ENCODE peak calls at places on chromosomes 12 and 14, in seven cellular contexts. One of them, this sample, is unnamed.

GRCh38 chr12:29316772-29317171 is 64.2 kb downstream of the ERGIC2 start:
- DNase-seq in CD4-positive, CD25-positive, alpha-beta regulatory T cell: no peak
- DNase-seq in GM23248: peak; percentile 74
- DNase-seq in pancreas: peak; percentile 16
- DNase-seq in right atrium auricular region: no peak
- DNase-seq in foreskin keratinocyte: no peak
- DNase-seq in GM23338: peak; percentile 52
- DNase-seq in this sample: peak; percentile 17

GRCh38 chr12:5262885-5263284 is 169.0 kb upstream of the NTF3 start:
- DNase-seq in GM23338: no peak
- DNase-seq in GM23248: no peak
- DNase-seq in right atrium auricular region: no peak
- DNase-seq in pancreas: no peak
- DNase-seq in foreskin keratinocyte: no peak
- DNase-seq in CD4-positive, CD25-positive, alpha-beta regulatory T cell: no peak
- DNase-seq in this sample: no peak

GRCh38 chr12:99005601-99006000 is 360.5 kb downstream of the APAF1 start:
- DNase-seq in foreskin keratinocyte: no peak
- DNase-seq in GM23338: no peak
- DNase-seq in GM23248: peak; percentile 3
- DNase-seq in right atrium auricular region: no peak
- DNase-seq in pancreas: no peak
- DNase-seq in CD4-positive, CD25-positive, alpha-beta regulatory T cell: no peak
- DNase-seq in this sample: no peak

GRCh38 chr12:122059203-122059960 is 19.2 kb upstream of the MLXIP start:
- DNase-seq in CD4-positive, CD25-positive, alpha-beta regulatory T cell: no peak
- DNase-seq in GM23248: no peak
- DNase-seq in GM23338: no peak
- DNase-seq in foreskin keratinocyte: no peak
- DNase-seq in right atrium auricular region: no peak
- DNase-seq in pancreas: no peak
- DNase-seq in this sample: no peak

GRCh38 chr12:26976687-26977086 is 37.5 kb downstream of the TM7SF3 start:
- DNase-seq in foreskin keratinocyte: peak; percentile 1
- DNase-seq in GM23338: no peak
- DNase-seq in pancreas: no peak
- DNase-seq in GM23248: no peak
- DNase-seq in right atrium auricular region: no peak
- DNase-seq in CD4-positive, CD25-positive, alpha-beta regulatory T cell: no peak
- DNase-seq in this sample: no peak

GRCh38 chr12:10384191-10384590 is 5.7 kb downstream of the KLRK1 start:
- DNase-seq in CD4-positive, CD25-positive, alpha-beta regulatory T cell: no peak
- DNase-seq in pancreas: no peak
- DNase-seq in foreskin keratinocyte: no peak
- DNase-seq in GM23248: no peak
- DNase-seq in right atrium auricular region: no peak
- DNase-seq in GM23338: no peak
- DNase-seq in this sample: no peak

GRCh38 chr12:122366685-122367475 is 55.6 kb downstream of the CLIP1 start:
- DNase-seq in foreskin keratinocyte: peak; percentile 84
- DNase-seq in GM23338: peak; percentile 84
- DNase-seq in GM23248: peak; percentile 98
- DNase-seq in pancreas: no peak
- DNase-seq in right atrium auricular region: peak; percentile 63
- DNase-seq in CD4-positive, CD25-positive, alpha-beta regulatory T cell: no peak
- DNase-seq in this sample: peak; percentile 68

GRCh38 chr12:19273482-19274330 is 144.2 kb downstream of the PLEKHA5 start:
- DNase-seq in CD4-positive, CD25-positive, alpha-beta regulatory T cell: peak; percentile 26
- DNase-seq in right atrium auricular region: peak; percentile 85
- DNase-seq in pancreas: peak; percentile 64
- DNase-seq in foreskin keratinocyte: peak; percentile 86
- DNase-seq in GM23248: peak; percentile 93
- DNase-seq in GM23338: no peak
- DNase-seq in this sample: no peak

GRCh38 chr12:131279281-131279921 is 325.7 kb downstream of the ADGRD1 start:
- DNase-seq in foreskin keratinocyte: no peak
- DNase-seq in right atrium auricular region: no peak
- DNase-seq in GM23338: no peak
- DNase-seq in pancreas: peak; percentile 8
- DNase-seq in CD4-positive, CD25-positive, alpha-beta regulatory T cell: no peak
- DNase-seq in GM23248: no peak
- DNase-seq in this sample: peak; percentile 12

GRCh38 chr14:77730976-77731497 is 23.1 kb downstream of the SLIRP start:
- DNase-seq in GM23248: peak; percentile 32
- DNase-seq in CD4-positive, CD25-positive, alpha-beta regulatory T cell: no peak
- DNase-seq in foreskin keratinocyte: no peak
- DNase-seq in GM23338: no peak
- DNase-seq in pancreas: no peak
- DNase-seq in right atrium auricular region: no peak
- DNase-seq in this sample: no peak

GRCh38 chr12:122078141-122079037 is at the start of gene MLXIP:
- DNase-seq in right atrium auricular region: peak; percentile 95
- DNase-seq in GM23338: peak; percentile 97
- DNase-seq in CD4-positive, CD25-positive, alpha-beta regulatory T cell: peak; percentile 91
- DNase-seq in GM23248: peak; percentile 98
- DNase-seq in foreskin keratinocyte: peak; percentile 63
- DNase-seq in pancreas: peak; percentile 93
- DNase-seq in this sample: peak; percentile 95

GRCh38 chr14:51182166-51182565 is 57.9 kb upstream of the TMX1 start:
- DNase-seq in GM23248: peak; percentile 84
- DNase-seq in CD4-positive, CD25-positive, alpha-beta regulatory T cell: no peak
- DNase-seq in pancreas: no peak
- DNase-seq in foreskin keratinocyte: peak; percentile 38
- DNase-seq in GM23338: no peak
- DNase-seq in right atrium auricular region: no peak
- DNase-seq in this sample: no peak

GRCh38 chr12:63844391-63845341 is at the start of gene SRGAP1:
- DNase-seq in CD4-positive, CD25-positive, alpha-beta regulatory T cell: peak; percentile 5
- DNase-seq in pancreas: peak; percentile 69
- DNase-seq in right atrium auricular region: peak; percentile 75
- DNase-seq in foreskin keratinocyte: no peak
- DNase-seq in GM23248: peak; percentile 83
- DNase-seq in GM23338: peak; percentile 63
- DNase-seq in this sample: peak; percentile 51

GRCh38 chr12:38417101-38417500 is 100.5 kb downstream of the ALG10B start:
- DNase-seq in foreskin keratinocyte: no peak
- DNase-seq in GM23338: no peak
- DNase-seq in right atrium auricular region: no peak
- DNase-seq in pancreas: no peak
- DNase-seq in GM23248: no peak
- DNase-seq in CD4-positive, CD25-positive, alpha-beta regulatory T cell: no peak
- DNase-seq in this sample: no peak

GRCh38 chr12:111182391-111182790 is 186.5 kb downstream of the PHETA1 start:
- DNase-seq in GM23248: no peak
- DNase-seq in GM23338: no peak
- DNase-seq in foreskin keratinocyte: no peak
- DNase-seq in right atrium auricular region: no peak
- DNase-seq in CD4-positive, CD25-positive, alpha-beta regulatory T cell: no peak
- DNase-seq in pancreas: no peak
- DNase-seq in this sample: no peak

GRCh38 chr14:102848830-102849521 is 71.7 kb downstream of the TRAF3 start:
- DNase-seq in right atrium auricular region: no peak
- DNase-seq in GM23248: no peak
- DNase-seq in pancreas: peak; percentile 34
- DNase-seq in GM23338: no peak
- DNase-seq in foreskin keratinocyte: no peak
- DNase-seq in CD4-positive, CD25-positive, alpha-beta regulatory T cell: no peak
- DNase-seq in this sample: no peak

GRCh38 chr12:113512568-113512967 is 40.9 kb upstream of the LHX5 start:
- DNase-seq in CD4-positive, CD25-positive, alpha-beta regulatory T cell: no peak
- DNase-seq in foreskin keratinocyte: no peak
- DNase-seq in GM23338: no peak
- DNase-seq in pancreas: no peak
- DNase-seq in right atrium auricular region: no peak
- DNase-seq in GM23248: no peak
- DNase-seq in this sample: no peak

GRCh38 chr14:92524603-92525185 is 11.1 kb downstream of the RIN3 start:
- DNase-seq in pancreas: no peak
- DNase-seq in GM23248: no peak
- DNase-seq in foreskin keratinocyte: no peak
- DNase-seq in CD4-positive, CD25-positive, alpha-beta regulatory T cell: no peak
- DNase-seq in right atrium auricular region: no peak
- DNase-seq in GM23338: no peak
- DNase-seq in this sample: no peak

GRCh38 chr12:122006186-122006926 is 15.3 kb upstream of the BCL7A start:
- DNase-seq in right atrium auricular region: no peak
- DNase-seq in GM23248: no peak
- DNase-seq in pancreas: no peak
- DNase-seq in foreskin keratinocyte: no peak
- DNase-seq in CD4-positive, CD25-positive, alpha-beta regulatory T cell: peak; percentile 56
- DNase-seq in GM23338: no peak
- DNase-seq in this sample: no peak

GRCh38 chr14:21917699-21918436 is 244.2 kb upstream of the OR4E1 start:
- DNase-seq in GM23248: peak; percentile 67
- DNase-seq in right atrium auricular region: no peak
- DNase-seq in pancreas: peak; percentile 20
- DNase-seq in foreskin keratinocyte: peak; percentile 25
- DNase-seq in CD4-positive, CD25-positive, alpha-beta regulatory T cell: peak; percentile 85
- DNase-seq in GM23338: peak; percentile 83
- DNase-seq in this sample: peak; percentile 42

GRCh38 chr12:42129595-42130204 is 15.0 kb downstream of the GXYLT1 start:
- DNase-seq in GM23338: peak; percentile 79
- DNase-seq in right atrium auricular region: no peak
- DNase-seq in GM23248: peak; percentile 83
- DNase-seq in CD4-positive, CD25-positive, alpha-beta regulatory T cell: peak; percentile 38
- DNase-seq in pancreas: no peak
- DNase-seq in foreskin keratinocyte: peak; percentile 37
- DNase-seq in this sample: peak; percentile 63

GRCh38 chr12:93925585-93925984 is 222.8 kb upstream of the PLXNC1 start:
- DNase-seq in CD4-positive, CD25-positive, alpha-beta regulatory T cell: no peak
- DNase-seq in GM23338: no peak
- DNase-seq in GM23248: no peak
- DNase-seq in pancreas: no peak
- DNase-seq in foreskin keratinocyte: no peak
- DNase-seq in right atrium auricular region: no peak
- DNase-seq in this sample: no peak

GRCh38 chr12:52975204-52975603 is 26.3 kb downstream of the KRT18 start:
- DNase-seq in GM23248: peak; percentile 45
- DNase-seq in right atrium auricular region: no peak
- DNase-seq in CD4-positive, CD25-positive, alpha-beta regulatory T cell: no peak
- DNase-seq in GM23338: no peak
- DNase-seq in foreskin keratinocyte: no peak
- DNase-seq in pancreas: no peak
- DNase-seq in this sample: no peak

GRCh38 chr12:55742719-55743130 is at the start of gene GDF11:
- DNase-seq in CD4-positive, CD25-positive, alpha-beta regulatory T cell: peak; percentile 72
- DNase-seq in GM23248: peak; percentile 90
- DNase-seq in foreskin keratinocyte: no peak
- DNase-seq in right atrium auricular region: peak; percentile 87
- DNase-seq in pancreas: peak; percentile 62
- DNase-seq in GM23338: peak; percentile 91
- DNase-seq in this sample: peak; percentile 84

GRCh38 chr14:103539056-103539825 is 10.2 kb downstream of the TRMT61A start:
- DNase-seq in pancreas: no peak
- DNase-seq in foreskin keratinocyte: no peak
- DNase-seq in CD4-positive, CD25-positive, alpha-beta regulatory T cell: no peak
- DNase-seq in GM23338: no peak
- DNase-seq in right atrium auricular region: no peak
- DNase-seq in GM23248: no peak
- DNase-seq in this sample: no peak

GRCh38 chr14:76067536-76067935 is 82.0 kb downstream of the IFT43 start:
- DNase-seq in CD4-positive, CD25-positive, alpha-beta regulatory T cell: no peak
- DNase-seq in right atrium auricular region: no peak
- DNase-seq in foreskin keratinocyte: no peak
- DNase-seq in pancreas: no peak
- DNase-seq in GM23338: no peak
- DNase-seq in GM23248: no peak
- DNase-seq in this sample: no peak

GRCh38 chr14:30928462-30928861 is 54.1 kb downstream of the COCH start:
- DNase-seq in right atrium auricular region: no peak
- DNase-seq in CD4-positive, CD25-positive, alpha-beta regulatory T cell: no peak
- DNase-seq in foreskin keratinocyte: no peak
- DNase-seq in pancreas: no peak
- DNase-seq in GM23338: no peak
- DNase-seq in GM23248: peak; percentile 23
- DNase-seq in this sample: no peak

GRCh38 chr12:22275847-22276246 is 58.7 kb downstream of the ST8SIA1 start:
- DNase-seq in foreskin keratinocyte: peak; percentile 97
- DNase-seq in pancreas: peak; percentile 41
- DNase-seq in CD4-positive, CD25-positive, alpha-beta regulatory T cell: no peak
- DNase-seq in GM23338: no peak
- DNase-seq in right atrium auricular region: peak; percentile 94
- DNase-seq in GM23248: peak; percentile 98
- DNase-seq in this sample: peak; percentile 59

GRCh38 chr12:124456652-124457152 is 110.7 kb downstream of the NCOR2 start:
- DNase-seq in pancreas: no peak
- DNase-seq in CD4-positive, CD25-positive, alpha-beta regulatory T cell: peak; percentile 72
- DNase-seq in GM23338: no peak
- DNase-seq in foreskin keratinocyte: no peak
- DNase-seq in right atrium auricular region: no peak
- DNase-seq in GM23248: no peak
- DNase-seq in this sample: no peak

GRCh38 chr12:59698599-59698998 is 102.8 kb downstream of the SLC16A7 start:
- DNase-seq in right atrium auricular region: no peak
- DNase-seq in CD4-positive, CD25-positive, alpha-beta regulatory T cell: no peak
- DNase-seq in GM23338: no peak
- DNase-seq in pancreas: no peak
- DNase-seq in GM23248: peak; percentile 91
- DNase-seq in foreskin keratinocyte: peak; percentile 20
- DNase-seq in this sample: no peak

GRCh38 chr14:54577494-54577893 is 10.6 kb downstream of the SAMD4A start:
- DNase-seq in foreskin keratinocyte: no peak
- DNase-seq in right atrium auricular region: no peak
- DNase-seq in GM23338: no peak
- DNase-seq in GM23248: no peak
- DNase-seq in pancreas: no peak
- DNase-seq in CD4-positive, CD25-positive, alpha-beta regulatory T cell: no peak
- DNase-seq in this sample: no peak
- H3K4me1 ChIP-seq in foreskin keratinocyte: peaks cover 5% of the 10 kb centered on the region
- H3K4me1 ChIP-seq in right atrium auricular region: no peaks in the 10 kb centered on the region
- H3K4me1 ChIP-seq in GM23338: no peaks in the 10 kb centered on the region
- H3K4me1 ChIP-seq in GM23248: peaks cover 20% of the 10 kb centered on the region
- H3K4me1 ChIP-seq in pancreas: no peaks in the 10 kb centered on the region
- H3K4me1 ChIP-seq in CD4-positive, CD25-positive, alpha-beta regulatory T cell: no peaks in the 10 kb centered on the region
- H3K4me1 ChIP-seq in this sample: peaks cover 31% of the 10 kb centered on the region

GRCh38 chr12:50538178-50538577 is 33.4 kb downstream of the DIP2B start:
- DNase-seq in GM23248: no peak
- DNase-seq in right atrium auricular region: no peak
- DNase-seq in CD4-positive, CD25-positive, alpha-beta regulatory T cell: no peak
- DNase-seq in pancreas: no peak
- DNase-seq in foreskin keratinocyte: no peak
- DNase-seq in GM23338: no peak
- DNase-seq in this sample: no peak
- H3K4me1 ChIP-seq in GM23248: peaks cover 45% of the 10 kb centered on the region
- H3K4me1 ChIP-seq in right atrium auricular region: no peaks in the 10 kb centered on the region
- H3K4me1 ChIP-seq in CD4-positive, CD25-positive, alpha-beta regulatory T cell: peaks cover 11% of the 10 kb centered on the region
- H3K4me1 ChIP-seq in pancreas: peaks cover 20% of the 10 kb centered on the region
- H3K4me1 ChIP-seq in foreskin keratinocyte: peaks cover 45% of the 10 kb centered on the region
- H3K4me1 ChIP-seq in GM23338: peaks cover 39% of the 10 kb centered on the region
- H3K4me1 ChIP-seq in this sample: peaks cover 33% of the 10 kb centered on the region

GRCh38 chr14:89411976-89412375 is 5.1 kb downstream of the FOXN3 start:
- DNase-seq in foreskin keratinocyte: no peak
- DNase-seq in pancreas: no peak
- DNase-seq in CD4-positive, CD25-positive, alpha-beta regulatory T cell: no peak
- DNase-seq in GM23248: no peak
- DNase-seq in GM23338: no peak
- DNase-seq in right atrium auricular region: no peak
- DNase-seq in this sample: no peak
- H3K4me1 ChIP-seq in foreskin keratinocyte: peaks cover 19% of the 10 kb centered on the region
- H3K4me1 ChIP-seq in pancreas: peaks cover 9% of the 10 kb centered on the region
- H3K4me1 ChIP-seq in CD4-positive, CD25-positive, alpha-beta regulatory T cell: peaks cover 42% of the 10 kb centered on the region
- H3K4me1 ChIP-seq in GM23248: peaks cover 7% of the 10 kb centered on the region
- H3K4me1 ChIP-seq in GM23338: peaks cover 79% of the 10 kb centered on the region
- H3K4me1 ChIP-seq in right atrium auricular region: peaks cover 3% of the 10 kb centered on the region
- H3K4me1 ChIP-seq in this sample: no peaks in the 10 kb centered on the region

GRCh38 chr12:47852096-47852571 is 32.4 kb upstream of the HDAC7 start:
- DNase-seq in foreskin keratinocyte: no peak
- DNase-seq in GM23248: no peak
- DNase-seq in GM23338: no peak
- DNase-seq in right atrium auricular region: no peak
- DNase-seq in CD4-positive, CD25-positive, alpha-beta regulatory T cell: no peak
- DNase-seq in pancreas: no peak
- DNase-seq in this sample: no peak
- H3K4me1 ChIP-seq in foreskin keratinocyte: peaks cover 13% of the 10 kb centered on the region
- H3K4me1 ChIP-seq in GM23248: no peaks in the 10 kb centered on the region
- H3K4me1 ChIP-seq in GM23338: no peaks in the 10 kb centered on the region
- H3K4me1 ChIP-seq in right atrium auricular region: no peaks in the 10 kb centered on the region
- H3K4me1 ChIP-seq in CD4-positive, CD25-positive, alpha-beta regulatory T cell: no peaks in the 10 kb centered on the region
- H3K4me1 ChIP-seq in pancreas: no peaks in the 10 kb centered on the region
- H3K4me1 ChIP-seq in this sample: peaks cover 18% of the 10 kb centered on the region